ENCODE peak calls at places on chromosomes 1 and 21, in ten cellular contexts. Z is fibroblast of lung; B is lower lobe of right lung; D is ascending aorta; G is mammary epithelial cell; C is breast epithelium; S is Karpas-422; K is RWPE1; W is H9; A is CD8-positive, alpha-beta T cell. H is an unnamed sample.

GRCh38 chr1:192907545-192908243 is 98.9 kb downstream of the RGS2 start:
- DNase-seq in Z (peak; percentile 64), C (no peak), S (no peak), K (peak; percentile 57), D (no peak), G (peak; percentile 91), W (no peak), A (no peak), B (no peak), H (no peak)

GRCh38 chr1:2148691-2149090 is 45.9 kb downstream of the FAAP20 start:
- DNase-seq in W (no peak), Z (no peak), B (peak; percentile 61), C (no peak), S (no peak), G (no peak), D (no peak), A (peak; percentile 35), K (no peak), H (no peak)

GRCh38 chr21:17585875-17586450 is 26.7 kb downstream of the BTG3 start:
- DNase-seq in D (no peak), K (peak; percentile 28), Z (peak; percentile 79), S (peak; percentile 82), G (peak; percentile 24), A (no peak), C (no peak), B (no peak), W (no peak), H (peak; percentile 65)

GRCh38 chr1:116119876-116120275 is 8.7 kb downstream of the MAB21L3 start:
- DNase-seq in A (no peak), S (no peak), C (no peak), G (no peak), K (no peak), D (no peak), B (no peak), Z (no peak), W (no peak), H (no peak)

GRCh38 chr1:164912290-164912689 is 353.3 kb downstream of the PBX1 start:
- DNase-seq in W (no peak), G (no peak), K (no peak), C (no peak), A (no peak), Z (no peak), S (no peak), D (no peak), B (no peak), H (no peak)

GRCh38 chr1:22281521-22282241 is 138.8 kb upstream of the WNT4 start:
- DNase-seq in C (peak; percentile 46), A (no peak), Z (no peak), D (no peak), S (no peak), K (no peak), B (no peak), G (no peak), W (peak; percentile 14), H (no peak)

GRCh38 chr1:89484097-89485038 is 40.3 kb upstream of the LRRC8B start:
- DNase-seq in A (no peak), B (no peak), S (no peak), C (no peak), D (no peak), W (no peak), G (no peak), K (no peak), Z (no peak), H (no peak)

GRCh38 chr21:40512590-40512989 is 334.4 kb downstream of the DSCAM start:
- DNase-seq in C (no peak), D (no peak), B (no peak), Z (no peak), G (no peak), K (no peak), A (no peak), W (peak; percentile 54), S (peak; percentile 47), H (no peak)

GRCh38 chr1:77031101-77031662 is 163.9 kb downstream of the ST6GALNAC5 start:
- DNase-seq in K (peak; percentile 21), D (no peak), B (no peak), A (no peak), G (peak; percentile 59), Z (peak; percentile 76), C (no peak), S (no peak), W (no peak), H (no peak)

GRCh38 chr1:193662030-193662429 is 475.6 kb upstream of the B3GALT2 start:
- DNase-seq in Z (peak; percentile 80), B (no peak), A (no peak), S (no peak), C (no peak), W (no peak), K (no peak), G (no peak), D (no peak), H (no peak)

GRCh38 chr1:31620631-31621497 is 3.4 kb downstream of the HCRTR1 start:
- DNase-seq in C (no peak), W (no peak), B (no peak), K (no peak), S (no peak), G (no peak), A (no peak), Z (no peak), D (no peak), H (no peak)

GRCh38 chr1:52636701-52637695 is 4.0 kb downstream of the SHISAL2A start:
- DNase-seq in B (peak; percentile 65), Z (no peak), C (no peak), A (peak; percentile 52), D (no peak), K (peak; percentile 17), W (no peak), G (peak; percentile 59), S (peak; percentile 89), H (no peak)

GRCh38 chr1:116127123-116127847 is 16.1 kb downstream of the MAB21L3 start:
- DNase-seq in G (no peak), Z (no peak), S (no peak), D (no peak), W (no peak), B (no peak), K (no peak), A (no peak), C (no peak), H (no peak)

GRCh38 chr1:240526321-240526720 is 85.6 kb downstream of the GREM2 start:
- DNase-seq in S (no peak), D (no peak), G (no peak), A (no peak), C (no peak), W (peak; percentile 40), B (no peak), Z (no peak), K (no peak), H (no peak)

GRCh38 chr1:204544321-204544720 is 28.1 kb downstream of the MDM4 start:
- DNase-seq in K (peak; percentile 41), D (no peak), S (no peak), A (no peak), W (no peak), Z (peak; percentile 34), G (peak; percentile 75), B (no peak), C (no peak), H (no peak)
- H3K27ac ChIP-seq in K (no peak overlapping the region), D (no peak overlapping the region), S (no peak overlapping the region), A (peak overlapping the region; percentile 24), W (no peak overlapping the region), Z (no peak overlapping the region), G (peak overlapping the region; percentile 32), B (no peak overlapping the region), C (no peak overlapping the region), H (no peak overlapping the region)

GRCh38 chr1:152942161-152942560 is 4.8 kb upstream of the SPRR5 start:
- DNase-seq in W (no peak), K (no peak), D (no peak), G (no peak), B (no peak), A (no peak), S (no peak), C (no peak), Z (no peak), H (no peak)

GRCh38 chr1:152940614-152941013 is 6.4 kb upstream of the SPRR5 start:
- DNase-seq in K (no peak), W (no peak), B (no peak), D (no peak), C (no peak), G (no peak), Z (no peak), A (no peak), S (no peak), H (no peak)

GRCh38 chr1:152946651-152947256 is at the start of gene SPRR5:
- DNase-seq in B (no peak), K (no peak), W (no peak), A (no peak), S (no peak), D (no peak), G (no peak), C (no peak), Z (no peak), H (no peak)

GRCh38 chr1:152946248-152946647 is 758 bp upstream of the SPRR5 start:
- DNase-seq in W (no peak), C (no peak), A (no peak), G (peak; percentile 32), S (no peak), K (peak; percentile 20), B (no peak), D (no peak), Z (no peak), H (no peak)

DNA sequence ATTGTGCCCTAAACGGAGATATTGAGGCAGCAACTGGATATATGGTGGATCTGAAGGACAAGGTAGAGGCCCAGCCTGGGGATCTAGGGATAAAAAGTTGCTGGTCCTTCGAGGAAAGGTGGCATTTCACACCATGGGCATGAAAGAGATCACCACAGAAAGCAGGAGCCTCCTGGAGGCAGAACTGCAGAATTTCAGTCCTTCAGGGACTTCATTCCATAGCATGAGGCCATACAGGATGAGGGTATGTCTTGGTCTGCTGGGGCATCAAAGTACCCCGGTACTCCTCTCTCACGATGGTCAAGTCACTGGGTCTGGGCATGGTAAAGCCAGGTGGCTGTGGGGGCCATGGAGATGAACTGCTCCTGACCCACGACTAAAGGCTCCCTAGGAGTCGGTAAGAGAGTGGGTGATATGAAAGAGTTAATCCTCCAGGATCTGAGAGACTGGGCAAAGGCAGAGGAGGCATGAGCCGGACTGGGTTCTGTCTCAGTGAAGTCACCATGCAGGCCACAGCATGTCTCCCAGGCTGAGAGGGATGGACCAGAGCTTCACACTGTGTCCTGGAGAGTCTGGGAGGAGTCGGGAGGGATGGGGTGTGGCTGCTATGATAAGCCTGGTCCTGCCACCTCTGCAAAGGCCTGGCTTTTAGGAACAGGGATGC is 5.8 kb upstream of the SPRR5 start:
- DNase-seq in K (peak; percentile 80), D (no peak), B (no peak), S (no peak), G (peak; percentile 90), Z (no peak), A (no peak), C (no peak), W (no peak), H (no peak)
- H3K27ac ChIP-seq in K (peak overlapping the region; percentile 85), D (no peak overlapping the region), B (no peak overlapping the region), S (no peak overlapping the region), G (peak overlapping the region; percentile 55), Z (no peak overlapping the region), A (no peak overlapping the region), C (no peak overlapping the region), W (no peak overlapping the region), H (no peak overlapping the region)

GRCh38 chr1:227265891-227266290 is 52.4 kb downstream of the CDC42BPA start:
- DNase-seq in S (no peak), Z (no peak), B (no peak), A (no peak), D (no peak), K (no peak), W (no peak), G (no peak), C (no peak), H (no peak)
- H3K27ac ChIP-seq in S (no peak overlapping the region), Z (no peak overlapping the region), B (no peak overlapping the region), A (no peak overlapping the region), D (no peak overlapping the region), K (no peak overlapping the region), W (no peak overlapping the region), G (no peak overlapping the region), C (no peak overlapping the region), H (no peak overlapping the region)

GRCh38 chr1:55833452-55834160 is 618.4 kb upstream of the USP24 start:
- DNase-seq in A (no peak), B (no peak), Z (peak; percentile 86), W (no peak), C (no peak), G (peak; percentile 34), S (no peak), D (no peak), K (no peak), H (no peak)
- H3K27ac ChIP-seq in A (no peak overlapping the region), B (no peak overlapping the region), Z (peak overlapping the region; percentile 31), W (no peak overlapping the region), C (no peak overlapping the region), G (no peak overlapping the region), S (no peak overlapping the region), D (no peak overlapping the region), K (no peak overlapping the region), H (no peak overlapping the region)

H was measured in A673.